ENCODE peak calls at places on chromosomes 6 and 20, in six cellular contexts. Y is pancreas; G is upper lobe of right lung; O is CD8-positive, alpha-beta T cell; J is SK-N-SH; W is lower lobe of right lung. I is an unnamed sample. For H3K4me1 and H3K36me3, the result is how much of the 10 kb centered on the place peaks cover.

GRCh38 chr6:12371641-12372146 is 81.5 kb downstream of the EDN1 start:
- DNase-seq in W (no peak), Y (no peak), J (no peak), O (no peak), G (no peak), I (no peak)

GRCh38 chr6:96162711-96163120 is 146.9 kb downstream of the FUT9 start:
- DNase-seq in G (no peak), Y (no peak), W (no peak), J (no peak), O (no peak), I (no peak)

GRCh38 chr20:45993197-45993951 is 15.3 kb upstream of the MMP9 start:
- DNase-seq in J (peak), W (peak), O (no peak), G (peak), Y (no peak), I (peak)

GRCh38 chr6:99822741-99823512 is 171.1 kb downstream of the MCHR2 start:
- DNase-seq in Y (no peak), G (no peak), O (no peak), W (no peak), J (peak), I (peak)

GRCh38 chr6:21305827-21306469 is 287.6 kb upstream of the SOX4 start:
- DNase-seq in J (no peak), G (no peak), Y (no peak), O (no peak), W (no peak), I (no peak)

GRCh38 chr6:167214216-167214615 is 56.4 kb upstream of the GPR31 start:
- DNase-seq in Y (no peak), J (peak), G (no peak), O (no peak), W (no peak), I (no peak)

GRCh38 chr6:135311446-135312200 is 130.5 kb downstream of the MYB start:
- DNase-seq in J (no peak), W (no peak), G (no peak), Y (no peak), O (no peak), I (no peak)

GRCh38 chr20:44810391-44811149 is at the start of gene RIMS4:
- DNase-seq in J (peak), Y (no peak), O (no peak), G (no peak), W (no peak), I (no peak)

GRCh38 chr6:49888742-49889431 is 22.6 kb upstream of the CRISP1 start:
- DNase-seq in Y (no peak), G (no peak), J (no peak), O (no peak), W (no peak), I (no peak)

GRCh38 chr20:5928831-5929715 is 21.3 kb downstream of the TRMT6 start:
- DNase-seq in W (no peak), O (no peak), G (no peak), J (no peak), Y (no peak), I (no peak)

GRCh38 chr6:69338431-69339162 is 458.2 kb downstream of the LMBRD1 start:
- DNase-seq in W (no peak), G (no peak), O (no peak), Y (no peak), J (no peak), I (no peak)

GRCh38 chr6:37049735-37049989 is 44.2 kb downstream of the FGD2 start:
- DNase-seq in W (no peak), Y (no peak), G (no peak), J (no peak), O (no peak), I (no peak)

GRCh38 chr6:37052027-37052628 is 46.7 kb downstream of the FGD2 start:
- DNase-seq in G (no peak), Y (no peak), W (no peak), J (no peak), O (no peak), I (no peak)

GRCh38 chr6:37050854-37051137 is 45.3 kb downstream of the FGD2 start:
- DNase-seq in W (no peak), Y (no peak), J (no peak), G (no peak), O (no peak), I (no peak)

GRCh38 chr6:37049990-37050853 is 44.8 kb downstream of the FGD2 start:
- DNase-seq in O (peak), J (no peak), Y (no peak), G (peak), W (peak), I (peak)

DNA sequence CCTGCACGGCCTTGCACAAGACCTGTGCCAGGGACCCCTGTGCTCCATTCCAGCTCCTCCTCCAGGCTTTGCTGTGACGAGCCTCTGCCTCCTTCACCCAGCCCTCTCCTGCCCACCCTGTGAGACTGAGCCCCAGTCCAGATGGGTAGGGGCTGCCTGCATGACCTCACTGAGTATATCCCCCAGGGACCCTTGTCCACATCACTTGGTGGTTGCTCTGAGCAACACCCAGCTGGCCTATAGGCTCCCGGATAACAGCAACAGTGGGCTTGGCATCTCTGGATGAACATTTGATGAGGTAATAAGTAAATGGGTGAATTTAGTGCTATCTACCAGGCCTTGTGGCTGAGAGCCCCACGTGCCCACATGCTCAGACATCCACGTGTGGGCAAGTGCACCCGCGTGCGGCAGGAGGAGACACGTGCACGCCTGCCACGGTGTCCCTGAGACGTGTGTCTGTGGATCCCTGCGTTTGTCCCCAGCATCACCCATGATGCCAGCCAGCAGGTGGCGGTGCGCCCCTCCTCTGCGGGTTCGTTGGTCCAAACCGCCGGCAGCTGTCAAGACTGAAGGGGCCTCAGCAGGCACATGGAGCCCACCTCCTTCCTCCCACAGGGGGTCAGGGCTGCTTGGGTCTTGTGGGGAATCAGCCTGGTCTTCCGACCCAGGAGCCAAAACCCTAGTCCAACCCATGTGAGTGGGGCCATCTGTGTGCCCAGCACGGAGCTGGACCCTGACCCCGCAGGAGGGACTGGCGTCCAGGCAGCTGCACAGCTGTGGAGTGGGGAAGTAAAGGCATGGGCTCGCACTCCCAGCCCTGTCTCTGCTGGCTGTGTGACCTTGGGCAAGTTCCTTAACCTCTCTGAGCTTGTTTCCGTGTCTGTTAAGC is 45.9 kb downstream of the FGD2 start:
- DNase-seq in Y (peak), W (peak), O (peak), G (peak), J (peak), I (peak)
- H3K4me1 ChIP-seq in Y (under half), W (under half), O (half or more), G (under half), J (under half), I (under half)

DNA sequence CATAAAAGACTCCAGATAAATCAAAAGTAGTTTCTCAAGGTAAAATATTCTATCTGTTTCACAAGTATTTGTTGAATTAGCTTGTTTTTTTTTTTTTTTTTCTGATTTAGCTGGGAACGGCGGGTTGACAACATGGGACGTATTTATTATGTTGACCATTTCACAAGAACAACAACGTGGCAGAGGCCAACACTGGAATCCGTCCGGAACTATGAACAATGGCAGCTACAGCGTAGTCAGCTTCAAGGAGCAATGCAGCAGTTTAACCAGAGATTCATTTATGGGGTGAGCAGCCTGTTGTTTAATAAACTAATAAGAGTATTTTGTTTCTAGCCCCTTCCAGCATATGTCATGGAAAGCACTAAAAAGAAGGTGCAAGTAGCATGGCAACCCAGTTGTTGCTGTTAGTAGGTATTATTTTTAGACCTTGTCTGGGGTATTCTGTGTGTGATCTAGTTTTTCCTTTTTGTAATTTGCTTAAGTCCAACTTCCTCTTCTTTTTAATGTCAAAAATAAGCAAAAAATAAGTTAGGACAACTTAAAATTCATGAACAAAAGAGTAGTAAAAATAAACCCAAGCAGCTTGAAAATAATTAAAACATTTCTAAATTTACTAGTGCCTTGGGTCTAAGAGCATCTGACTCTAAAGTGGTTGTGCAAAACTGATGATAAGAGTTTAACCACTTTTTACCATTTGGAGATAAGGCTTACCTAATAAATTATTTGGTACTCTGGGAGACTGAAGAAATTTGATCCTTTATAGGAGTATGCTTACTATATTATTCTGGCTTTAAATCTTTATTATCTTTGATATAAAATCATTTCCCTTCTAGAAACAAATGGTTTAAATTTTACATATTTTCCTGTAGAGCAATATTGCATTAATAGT is 70.8 kb upstream of the DYNLRB1 start:
- DNase-seq in O (no peak), W (no peak), J (no peak), Y (no peak), G (no peak), I (no peak)
- H3K36me3 ChIP-seq in O (under half), W (half or more), J (half or more), Y (under half), G (half or more), I (under half)

GRCh38 chr6:13454286-13455221 is 32.8 kb downstream of the GFOD1 start:
- DNase-seq in O (peak), G (peak), J (peak), Y (no peak), W (peak), I (no peak)
- H3K4me1 ChIP-seq in O (under half), G (under half), J (under half), Y (under half), W (half or more), I (under half)

DNA sequence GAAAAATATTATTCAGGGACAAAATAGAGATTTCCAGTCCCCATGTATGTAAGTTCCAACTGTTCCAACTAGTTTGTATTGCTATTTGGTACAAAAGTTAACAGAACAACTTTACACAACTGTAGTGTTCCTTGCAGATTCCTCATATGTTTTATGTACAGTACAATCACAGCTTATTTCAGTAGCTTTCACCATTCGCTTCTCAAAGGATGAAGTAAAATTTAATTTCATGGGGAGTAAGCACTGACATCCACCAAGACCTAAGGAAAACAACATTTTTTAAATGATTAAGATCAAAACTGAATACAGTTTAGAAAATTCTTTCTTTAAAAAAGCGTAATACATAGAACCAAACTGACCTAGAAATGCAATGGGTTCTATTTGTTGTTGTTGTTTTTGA is 24.6 kb downstream of the ZNF217 start:
- DNase-seq in Y (no peak), G (no peak), O (no peak), W (no peak), J (no peak), I (no peak)
- H3K36me3 ChIP-seq in Y (under half), G (half or more), O (under half), W (half or more), J (under half), I (under half)

I was measured in colonic mucosa.